ENCODE peak calls at places on chromosomes 11 and 22, in ten cellular contexts. D is GM12865; C is activated T-cell treated with anti-CD3 and anti-CD28 coated beads for 1 hour; B is PC-3; T is NCI-H460; X is amniotic stem cell; Z is NCI-H2171 treated with DMSO at 0.1 percent for 48 hours; W is naive thymus-derived CD8-positive, alpha-beta T cell; K is GM18507; A is stimulated activated CD8-positive, alpha-beta memory T cell treated with anti-CD3 and anti-CD28 coated beads, Interleukin-15, amount 100 ng/mL, for 4 hours. E is an unnamed sample.

GRCh38 chr11:13210424-13210823 is 67.2 kb upstream of the BMAL1 start:
- DNase-seq in D (peak; percentile 61), C (no peak), B (peak; percentile 82), T (peak; percentile 58), X (peak; percentile 68), Z (peak; percentile 62), W (peak; percentile 18), K (no peak), A (no peak), E (no peak)

GRCh38 chr11:65781962-65782815 is 1.4 kb upstream of the AP5B1 start:
- DNase-seq in D (no peak), C (no peak), B (no peak), T (no peak), X (no peak), Z (no peak), W (no peak), K (no peak), A (no peak), E (no peak)

GRCh38 chr22:22061085-22062077 is 78.8 kb upstream of the TOP3B start:
- DNase-seq in D (no peak), C (no peak), B (peak; percentile 29), T (no peak), X (no peak), Z (peak; percentile 85), W (no peak), K (no peak), A (no peak), E (no peak)

GRCh38 chr22:25021976-25022711 is 69.6 kb downstream of the KIAA1671 start:
- DNase-seq in D (no peak), C (no peak), B (no peak), T (no peak), X (no peak), Z (peak; percentile 94), W (no peak), K (no peak), A (no peak), E (no peak)

GRCh38 chr11:84685976-84686375 is 941.2 kb downstream of the DLG2 start:
- DNase-seq in D (no peak), C (no peak), B (no peak), T (no peak), X (no peak), Z (no peak), W (no peak), K (no peak), A (no peak), E (no peak)

GRCh38 chr11:67056640-67057409 is at the start of gene RHOD:
- DNase-seq in D (no peak), C (peak; percentile 24), B (peak; percentile 68), T (no peak), X (no peak), Z (no peak), W (peak; percentile 28), K (no peak), A (no peak), E (peak; percentile 73)

GRCh38 chr22:21632237-21632895 is at the start of gene CCDC116:
- DNase-seq in D (peak; percentile 54), C (peak; percentile 37), B (no peak), T (no peak), X (no peak), Z (no peak), W (peak; percentile 34), K (no peak), A (peak; percentile 41), E (no peak)

GRCh38 chr11:12733091-12733490 is 58.9 kb downstream of the TEAD1 start:
- DNase-seq in D (no peak), C (no peak), B (no peak), T (no peak), X (no peak), Z (no peak), W (no peak), K (no peak), A (no peak), E (no peak)

GRCh38 chr11:1180171-1180570 is 22.4 kb downstream of the MUC5AC start:
- DNase-seq in D (no peak), C (no peak), B (no peak), T (no peak), X (no peak), Z (no peak), W (no peak), K (no peak), A (no peak), E (no peak)

GRCh38 chr11:57638005-57638760 is 11.5 kb downstream of the YPEL4 start:
- DNase-seq in D (peak; percentile 44), C (no peak), B (peak; percentile 77), T (peak; percentile 81), X (peak; percentile 74), Z (peak; percentile 95), W (no peak), K (no peak), A (no peak), E (peak; percentile 72)

GRCh38 chr11:31445621-31446020 is 63.8 kb downstream of the IMMP1L start:
- DNase-seq in D (no peak), C (no peak), B (peak; percentile 8), T (no peak), X (no peak), Z (no peak), W (no peak), K (no peak), A (no peak), E (no peak)

GRCh38 chr11:60788401-60789110 is 3.4 kb downstream of the MS4A10 start:
- DNase-seq in D (no peak), C (no peak), B (no peak), T (no peak), X (no peak), Z (peak; percentile 94), W (no peak), K (no peak), A (no peak), E (no peak)

GRCh38 chr22:47153854-47154542 is 391.5 kb downstream of the TBC1D22A start:
- DNase-seq in D (no peak), C (no peak), B (no peak), T (no peak), X (no peak), Z (no peak), W (no peak), K (no peak), A (no peak), E (no peak)

GRCh38 chr11:67576742-67577475 is 6.7 kb upstream of the GSTP1 start:
- DNase-seq in D (peak; percentile 43), C (no peak), B (no peak), T (no peak), X (no peak), Z (no peak), W (no peak), K (no peak), A (no peak), E (no peak)

GRCh38 chr11:64305691-64306562 is 603 bp downstream of the ESRRA start:
- DNase-seq in D (peak; percentile 78), C (peak; percentile 56), B (peak; percentile 73), T (peak; percentile 48), X (no peak), Z (peak; percentile 60), W (peak; percentile 60), K (no peak), A (peak; percentile 61), E (peak; percentile 69)

GRCh38 chr11:79209540-79210266 is 231.1 kb downstream of the TENM4 start:
- DNase-seq in D (no peak), C (no peak), B (peak; percentile 17), T (no peak), X (no peak), Z (no peak), W (no peak), K (no peak), A (no peak), E (no peak)

GRCh38 chr22:21929253-21929652 is 23.4 kb downstream of the PPM1F start:
- DNase-seq in D (no peak), C (no peak), B (no peak), T (no peak), X (no peak), Z (peak; percentile 67), W (no peak), K (no peak), A (no peak), E (no peak)

GRCh38 chr11:18372187-18372586 is 22.2 kb upstream of the LDHA start:
- DNase-seq in D (no peak), C (no peak), B (no peak), T (no peak), X (no peak), Z (no peak), W (no peak), K (no peak), A (no peak), E (no peak)

GRCh38 chr22:37739000-37739399 is 42.2 kb downstream of the TRIOBP start:
- DNase-seq in D (no peak), C (no peak), B (no peak), T (no peak), X (no peak), Z (no peak), W (no peak), K (no peak), A (no peak), E (no peak)

GRCh38 chr11:3104961-3105790 is 48.0 kb upstream of the CARS1 start:
- DNase-seq in D (no peak), C (no peak), B (no peak), T (no peak), X (no peak), Z (no peak), W (no peak), K (no peak), A (no peak), E (no peak)

GRCh38 chr11:102886999-102887398 is 12.2 kb upstream of the MMP12 start:
- DNase-seq in D (no peak), C (no peak), B (no peak), T (no peak), X (no peak), Z (no peak), W (no peak), K (no peak), A (no peak), E (no peak)

GRCh38 chr22:19497245-19497644 is 17.5 kb downstream of the CDC45 start:
- DNase-seq in D (no peak), C (no peak), B (peak; percentile 78), T (no peak), X (no peak), Z (no peak), W (no peak), K (no peak), A (no peak), E (no peak)